ENCODE peak calls at places on chromosomes 16 and 17, in ten cellular contexts. One of them, this sample, is unnamed.

GRCh38 chr17:38336838-38337237 is 6.9 kb downstream of the GPR179 start:
- DNase-seq in non-pigmented ciliary epithelial cell: no peak
- DNase-seq in SW480: no peak
- DNase-seq in HEK293T: no peak
- DNase-seq in germinal center: no peak
- DNase-seq in GM23248: no peak
- DNase-seq in activated T-cell treated with anti-CD3 and anti-CD28 coated beads, Interleukin-2, amount 50 U/mL, for 72 hours: no peak
- DNase-seq in breast epithelium: no peak
- DNase-seq in heart right ventricle: no peak
- DNase-seq in HFFc6: no peak
- DNase-seq in this sample: no peak

GRCh38 chr17:18270851-18271170 is 10.3 kb downstream of the MIEF2 start:
- DNase-seq in HEK293T: no peak
- DNase-seq in HFFc6: no peak
- DNase-seq in breast epithelium: no peak
- DNase-seq in non-pigmented ciliary epithelial cell: no peak
- DNase-seq in heart right ventricle: no peak
- DNase-seq in GM23248: no peak
- DNase-seq in germinal center: no peak
- DNase-seq in activated T-cell treated with anti-CD3 and anti-CD28 coated beads, Interleukin-2, amount 50 U/mL, for 72 hours: no peak
- DNase-seq in SW480: no peak
- DNase-seq in this sample: no peak

GRCh38 chr16:15636392-15636873 is 6.5 kb downstream of the MARF1 start:
- DNase-seq in SW480: no peak
- DNase-seq in non-pigmented ciliary epithelial cell: no peak
- DNase-seq in HEK293T: no peak
- DNase-seq in activated T-cell treated with anti-CD3 and anti-CD28 coated beads, Interleukin-2, amount 50 U/mL, for 72 hours: peak
- DNase-seq in breast epithelium: no peak
- DNase-seq in GM23248: no peak
- DNase-seq in heart right ventricle: no peak
- DNase-seq in HFFc6: no peak
- DNase-seq in germinal center: peak
- DNase-seq in this sample: no peak

GRCh38 chr16:21599994-21600773 is 807 bp downstream of the METTL9 start:
- DNase-seq in HEK293T: peak
- DNase-seq in germinal center: peak
- DNase-seq in SW480: peak
- DNase-seq in breast epithelium: no peak
- DNase-seq in heart right ventricle: no peak
- DNase-seq in HFFc6: peak
- DNase-seq in non-pigmented ciliary epithelial cell: no peak
- DNase-seq in activated T-cell treated with anti-CD3 and anti-CD28 coated beads, Interleukin-2, amount 50 U/mL, for 72 hours: peak
- DNase-seq in GM23248: peak
- DNase-seq in this sample: peak

GRCh38 chr16:8853611-8854010 is 15.2 kb downstream of the CARHSP1 start:
- DNase-seq in breast epithelium: no peak
- DNase-seq in heart right ventricle: no peak
- DNase-seq in germinal center: no peak
- DNase-seq in HEK293T: no peak
- DNase-seq in GM23248: no peak
- DNase-seq in SW480: no peak
- DNase-seq in HFFc6: no peak
- DNase-seq in activated T-cell treated with anti-CD3 and anti-CD28 coated beads, Interleukin-2, amount 50 U/mL, for 72 hours: no peak
- DNase-seq in non-pigmented ciliary epithelial cell: no peak
- DNase-seq in this sample: no peak

GRCh38 chr17:40241435-40241834 is 22.3 kb downstream of the WIPF2 start:
- DNase-seq in activated T-cell treated with anti-CD3 and anti-CD28 coated beads, Interleukin-2, amount 50 U/mL, for 72 hours: no peak
- DNase-seq in non-pigmented ciliary epithelial cell: no peak
- DNase-seq in GM23248: peak
- DNase-seq in heart right ventricle: no peak
- DNase-seq in HEK293T: no peak
- DNase-seq in HFFc6: no peak
- DNase-seq in SW480: no peak
- DNase-seq in breast epithelium: no peak
- DNase-seq in germinal center: no peak
- DNase-seq in this sample: no peak

GRCh38 chr17:21058098-21058893 is 15.5 kb upstream of the USP22 start:
- DNase-seq in germinal center: no peak
- DNase-seq in HFFc6: peak
- DNase-seq in GM23248: peak
- DNase-seq in non-pigmented ciliary epithelial cell: no peak
- DNase-seq in heart right ventricle: no peak
- DNase-seq in SW480: peak
- DNase-seq in HEK293T: peak
- DNase-seq in activated T-cell treated with anti-CD3 and anti-CD28 coated beads, Interleukin-2, amount 50 U/mL, for 72 hours: no peak
- DNase-seq in breast epithelium: no peak
- DNase-seq in this sample: peak

GRCh38 chr17:76998839-76999238 is 130.6 kb downstream of the MGAT5B start:
- DNase-seq in HFFc6: no peak
- DNase-seq in GM23248: no peak
- DNase-seq in breast epithelium: no peak
- DNase-seq in germinal center: no peak
- DNase-seq in activated T-cell treated with anti-CD3 and anti-CD28 coated beads, Interleukin-2, amount 50 U/mL, for 72 hours: peak
- DNase-seq in SW480: no peak
- DNase-seq in non-pigmented ciliary epithelial cell: no peak
- DNase-seq in HEK293T: no peak
- DNase-seq in heart right ventricle: no peak
- DNase-seq in this sample: no peak

GRCh38 chr16:30185683-30186421 is 2.5 kb downstream of the CORO1A start:
- DNase-seq in germinal center: peak
- DNase-seq in breast epithelium: no peak
- DNase-seq in non-pigmented ciliary epithelial cell: no peak
- DNase-seq in HFFc6: no peak
- DNase-seq in GM23248: no peak
- DNase-seq in heart right ventricle: peak
- DNase-seq in SW480: no peak
- DNase-seq in HEK293T: no peak
- DNase-seq in activated T-cell treated with anti-CD3 and anti-CD28 coated beads, Interleukin-2, amount 50 U/mL, for 72 hours: peak
- DNase-seq in this sample: no peak

GRCh38 chr16:23578096-23578830 is 17.9 kb downstream of the NDUFAB1 start:
- DNase-seq in SW480: no peak
- DNase-seq in breast epithelium: no peak
- DNase-seq in HFFc6: no peak
- DNase-seq in GM23248: peak
- DNase-seq in heart right ventricle: no peak
- DNase-seq in activated T-cell treated with anti-CD3 and anti-CD28 coated beads, Interleukin-2, amount 50 U/mL, for 72 hours: no peak
- DNase-seq in non-pigmented ciliary epithelial cell: no peak
- DNase-seq in HEK293T: no peak
- DNase-seq in germinal center: no peak
- DNase-seq in this sample: no peak

GRCh38 chr16:1044515-1045362 is 27.8 kb upstream of the SSTR5 start:
- DNase-seq in GM23248: no peak
- DNase-seq in SW480: no peak
- DNase-seq in heart right ventricle: no peak
- DNase-seq in non-pigmented ciliary epithelial cell: no peak
- DNase-seq in HFFc6: no peak
- DNase-seq in germinal center: no peak
- DNase-seq in breast epithelium: no peak
- DNase-seq in activated T-cell treated with anti-CD3 and anti-CD28 coated beads, Interleukin-2, amount 50 U/mL, for 72 hours: no peak
- DNase-seq in HEK293T: no peak
- DNase-seq in this sample: no peak

GRCh38 chr17:5191541-5192417 is at the start of gene ZNF594:
- DNase-seq in activated T-cell treated with anti-CD3 and anti-CD28 coated beads, Interleukin-2, amount 50 U/mL, for 72 hours: peak
- DNase-seq in breast epithelium: peak
- DNase-seq in SW480: peak
- DNase-seq in heart right ventricle: peak
- DNase-seq in GM23248: peak
- DNase-seq in non-pigmented ciliary epithelial cell: peak
- DNase-seq in HEK293T: peak
- DNase-seq in HFFc6: peak
- DNase-seq in germinal center: peak
- DNase-seq in this sample: peak

GRCh38 chr16:26709175-26709574 is 357.6 kb upstream of the C16orf82 start:
- DNase-seq in breast epithelium: no peak
- DNase-seq in GM23248: no peak
- DNase-seq in non-pigmented ciliary epithelial cell: no peak
- DNase-seq in heart right ventricle: no peak
- DNase-seq in activated T-cell treated with anti-CD3 and anti-CD28 coated beads, Interleukin-2, amount 50 U/mL, for 72 hours: no peak
- DNase-seq in SW480: no peak
- DNase-seq in germinal center: peak
- DNase-seq in HFFc6: no peak
- DNase-seq in HEK293T: no peak
- DNase-seq in this sample: no peak

GRCh38 chr17:77746391-77746790 is 212.1 kb upstream of the TNRC6C start:
- DNase-seq in germinal center: no peak
- DNase-seq in SW480: no peak
- DNase-seq in activated T-cell treated with anti-CD3 and anti-CD28 coated beads, Interleukin-2, amount 50 U/mL, for 72 hours: no peak
- DNase-seq in HEK293T: no peak
- DNase-seq in heart right ventricle: no peak
- DNase-seq in non-pigmented ciliary epithelial cell: no peak
- DNase-seq in GM23248: no peak
- DNase-seq in HFFc6: no peak
- DNase-seq in breast epithelium: no peak
- DNase-seq in this sample: no peak

GRCh38 chr16:7404217-7404616 is 71.6 kb downstream of the RBFOX1 start:
- DNase-seq in breast epithelium: no peak
- DNase-seq in GM23248: no peak
- DNase-seq in HEK293T: no peak
- DNase-seq in heart right ventricle: no peak
- DNase-seq in HFFc6: no peak
- DNase-seq in germinal center: no peak
- DNase-seq in activated T-cell treated with anti-CD3 and anti-CD28 coated beads, Interleukin-2, amount 50 U/mL, for 72 hours: no peak
- DNase-seq in non-pigmented ciliary epithelial cell: no peak
- DNase-seq in SW480: no peak
- DNase-seq in this sample: no peak

GRCh38 chr16:89822188-89823086 is 5.8 kb upstream of the SPIRE2 start:
- DNase-seq in activated T-cell treated with anti-CD3 and anti-CD28 coated beads, Interleukin-2, amount 50 U/mL, for 72 hours: no peak
- DNase-seq in non-pigmented ciliary epithelial cell: no peak
- DNase-seq in GM23248: no peak
- DNase-seq in HFFc6: no peak
- DNase-seq in SW480: peak
- DNase-seq in HEK293T: no peak
- DNase-seq in heart right ventricle: no peak
- DNase-seq in breast epithelium: no peak
- DNase-seq in germinal center: no peak
- DNase-seq in this sample: no peak

This sample was measured in astrocyte of the hippocampus.